ENCODE peak calls at places on chromosomes 16 and 17, in four cellular contexts. One of them, this sample, is unnamed.

GRCh38 chr17:5740937-5741336 is 156.6 kb upstream of the NLRP1 start:
- DNase-seq in H1: no peak
- DNase-seq in IMR-90: no peak
- DNase-seq in neuronal stem cell: no peak
- DNase-seq in this sample: peak

GRCh38 chr17:7841309-7841621 is 7.2 kb downstream of the KDM6B start:
- DNase-seq in neuronal stem cell: no peak
- DNase-seq in H1: no peak
- DNase-seq in IMR-90: no peak
- DNase-seq in this sample: no peak

GRCh38 chr16:49168146-49168545 is 113.5 kb downstream of the CBLN1 start:
- DNase-seq in H1: no peak
- DNase-seq in neuronal stem cell: no peak
- DNase-seq in IMR-90: no peak
- DNase-seq in this sample: no peak

GRCh38 chr17:17527534-17527933 is 31.3 kb upstream of the RASD1 start:
- DNase-seq in neuronal stem cell: no peak
- DNase-seq in IMR-90: no peak
- DNase-seq in H1: no peak
- DNase-seq in this sample: no peak

GRCh38 chr16:30437511-30438046 is 7.7 kb upstream of the DCTPP1 start:
- DNase-seq in IMR-90: no peak
- DNase-seq in neuronal stem cell: no peak
- DNase-seq in H1: no peak
- DNase-seq in this sample: no peak

GRCh38 chr17:37405955-37406634 is 541 bp downstream of the ACACA start:
- DNase-seq in H1: no peak
- DNase-seq in neuronal stem cell: no peak
- DNase-seq in IMR-90: no peak
- DNase-seq in this sample: no peak

GRCh38 chr17:48002208-48002919 is 31.5 kb downstream of the CDK5RAP3 start:
- DNase-seq in H1: no peak
- DNase-seq in neuronal stem cell: no peak
- DNase-seq in IMR-90: peak
- DNase-seq in this sample: no peak

GRCh38 chr16:48613061-48613957 is 3.3 kb upstream of the N4BP1 start:
- DNase-seq in neuronal stem cell: no peak
- DNase-seq in H1: no peak
- DNase-seq in IMR-90: peak
- DNase-seq in this sample: no peak

GRCh38 chr16:47731252-47731651 is 270.1 kb downstream of the PHKB start:
- DNase-seq in H1: no peak
- DNase-seq in neuronal stem cell: no peak
- DNase-seq in IMR-90: peak
- DNase-seq in this sample: no peak

GRCh38 chr17:80926601-80927250 is 64.9 kb upstream of the CHMP6 start:
- DNase-seq in H1: no peak
- DNase-seq in IMR-90: no peak
- DNase-seq in neuronal stem cell: no peak
- DNase-seq in this sample: no peak

GRCh38 chr16:31352344-31353115 is 2.4 kb upstream of the ITGAX start:
- DNase-seq in IMR-90: no peak
- DNase-seq in neuronal stem cell: no peak
- DNase-seq in H1: no peak
- DNase-seq in this sample: no peak

GRCh38 chr17:57582881-57583756 is 162.0 kb downstream of the CCDC182 start:
- DNase-seq in neuronal stem cell: no peak
- DNase-seq in H1: no peak
- DNase-seq in IMR-90: no peak
- DNase-seq in this sample: no peak

GRCh38 chr17:79391808-79392233 is 219.0 kb downstream of the RBFOX3 start:
- DNase-seq in neuronal stem cell: peak
- DNase-seq in IMR-90: peak
- DNase-seq in H1: peak
- DNase-seq in this sample: peak

GRCh38 chr17:933168-934083 is 46.1 kb downstream of the NXN start:
- DNase-seq in neuronal stem cell: no peak
- DNase-seq in H1: no peak
- DNase-seq in IMR-90: peak
- DNase-seq in this sample: peak

GRCh38 chr17:19390951-19391350 is 4.0 kb upstream of the MFAP4 start:
- DNase-seq in neuronal stem cell: no peak
- DNase-seq in IMR-90: no peak
- DNase-seq in H1: no peak
- DNase-seq in this sample: no peak
- H2AK5ac ChIP-seq in neuronal stem cell: no peak
- H2AK5ac ChIP-seq in IMR-90: no peak
- H2AK5ac ChIP-seq in H1: no peak
- H2AK5ac ChIP-seq in this sample: no peak

GRCh38 chr17:55930291-55930809 is 179.5 kb downstream of the PCTP start:
- DNase-seq in H1: no peak
- DNase-seq in neuronal stem cell: no peak
- DNase-seq in IMR-90: no peak
- DNase-seq in this sample: no peak
- H4K91ac ChIP-seq in H1: no peak
- H4K91ac ChIP-seq in neuronal stem cell: no peak
- H4K91ac ChIP-seq in IMR-90: no peak
- H4K91ac ChIP-seq in this sample: no peak

DNA sequence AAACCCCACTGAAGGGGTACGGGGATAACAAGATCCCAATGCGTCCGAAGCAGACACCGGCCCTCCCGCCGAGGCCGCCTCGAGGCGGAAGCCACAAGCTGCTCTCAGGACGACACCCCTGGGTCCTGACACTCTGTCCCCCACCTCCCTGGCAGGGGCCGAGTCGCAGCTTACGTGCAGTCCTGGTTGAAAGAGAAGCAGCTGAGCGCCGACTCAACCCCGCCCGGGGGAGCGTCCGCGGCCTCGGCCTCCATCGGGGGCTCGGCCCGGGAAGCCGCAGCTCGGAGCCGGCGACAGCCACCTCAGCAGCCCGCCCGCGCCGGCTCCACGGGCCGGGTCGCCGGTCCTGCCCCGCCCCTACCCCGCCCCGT is at the start of gene WIPI1:
- DNase-seq in neuronal stem cell: no peak
- DNase-seq in H1: peak
- DNase-seq in IMR-90: no peak
- DNase-seq in this sample: no peak
- H2AK5ac ChIP-seq in neuronal stem cell: peak
- H2AK5ac ChIP-seq in H1: no peak
- H2AK5ac ChIP-seq in IMR-90: peak
- H2AK5ac ChIP-seq in this sample: no peak

GRCh38 chr17:41918392-41919164 is at the start of gene ACLY:
- DNase-seq in H1: peak
- DNase-seq in neuronal stem cell: peak
- DNase-seq in IMR-90: peak
- DNase-seq in this sample: peak
- H4K91ac ChIP-seq in H1: peak
- H4K91ac ChIP-seq in neuronal stem cell: peak
- H4K91ac ChIP-seq in IMR-90: peak
- H4K91ac ChIP-seq in this sample: peak

DNA sequence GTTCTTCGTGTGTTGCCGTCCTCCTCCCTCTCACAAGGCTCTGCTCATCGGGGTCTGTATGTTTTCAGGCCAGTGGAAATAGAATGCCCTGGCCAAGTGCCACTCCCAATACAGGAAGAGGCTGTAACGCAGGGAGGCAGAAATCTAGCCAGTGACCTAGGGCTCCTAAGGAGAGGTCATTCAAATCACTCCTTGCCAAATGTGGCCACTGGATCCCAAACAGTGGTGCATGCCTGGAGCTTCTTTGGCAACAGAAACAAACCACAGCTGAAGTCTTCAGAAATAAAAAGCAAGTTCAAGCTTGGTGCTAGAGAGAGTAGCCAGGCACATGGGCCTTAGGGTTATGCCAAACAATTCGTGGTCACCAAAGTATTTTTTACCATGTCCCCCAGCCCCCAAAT is 66.1 kb downstream of the SMG6 start:
- DNase-seq in H1: no peak
- DNase-seq in neuronal stem cell: no peak
- DNase-seq in IMR-90: no peak
- DNase-seq in this sample: no peak
- H2AK5ac ChIP-seq in H1: no peak
- H2AK5ac ChIP-seq in neuronal stem cell: no peak
- H2AK5ac ChIP-seq in IMR-90: peak
- H2AK5ac ChIP-seq in this sample: no peak

GRCh38 chr17:19718613-19719364 is 2.4 kb upstream of the SLC47A2 start:
- DNase-seq in IMR-90: no peak
- DNase-seq in H1: peak
- DNase-seq in neuronal stem cell: no peak
- DNase-seq in this sample: peak
- H4K91ac ChIP-seq in IMR-90: no peak
- H4K91ac ChIP-seq in H1: no peak
- H4K91ac ChIP-seq in neuronal stem cell: peak
- H4K91ac ChIP-seq in this sample: no peak

GRCh38 chr16:69931631-69932030 is 19.5 kb upstream of the CLEC18A start:
- DNase-seq in IMR-90: no peak
- DNase-seq in H1: no peak
- DNase-seq in neuronal stem cell: no peak
- DNase-seq in this sample: no peak

GRCh38 chr16:69934044-69934443 is 17.1 kb upstream of the CLEC18A start:
- DNase-seq in neuronal stem cell: no peak
- DNase-seq in H1: no peak
- DNase-seq in IMR-90: no peak
- DNase-seq in this sample: no peak

GRCh38 chr16:69930117-69930776 is 20.9 kb upstream of the CLEC18A start:
- DNase-seq in H1: peak
- DNase-seq in IMR-90: peak
- DNase-seq in neuronal stem cell: peak
- DNase-seq in this sample: peak

GRCh38 chr16:69932691-69933392 is 18.3 kb upstream of the CLEC18A start:
- DNase-seq in H1: no peak
- DNase-seq in IMR-90: no peak
- DNase-seq in neuronal stem cell: no peak
- DNase-seq in this sample: no peak

DNA sequence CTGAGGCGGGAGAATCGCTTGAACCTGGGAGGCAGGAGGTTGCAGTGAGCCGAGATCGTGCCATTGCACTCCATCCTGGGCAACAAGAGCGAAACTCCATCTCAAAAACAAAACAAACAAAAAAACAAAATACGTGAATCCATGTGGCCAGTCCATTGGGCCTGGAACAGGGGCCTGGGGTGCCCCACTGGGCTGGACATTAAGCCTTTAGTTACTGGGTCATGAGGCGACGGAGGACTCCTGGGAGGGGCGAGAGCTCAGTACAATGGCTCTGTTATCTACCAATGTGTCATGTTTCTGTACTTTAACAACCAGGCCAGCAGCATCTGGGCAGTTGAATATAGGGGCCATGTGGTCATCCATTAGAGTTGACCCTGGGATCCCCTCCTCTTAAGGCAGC is 18.9 kb upstream of the CLEC18A start:
- DNase-seq in H1: no peak
- DNase-seq in IMR-90: no peak
- DNase-seq in neuronal stem cell: no peak
- DNase-seq in this sample: no peak
- H2AK5ac ChIP-seq in H1: no peak
- H2AK5ac ChIP-seq in IMR-90: no peak
- H2AK5ac ChIP-seq in neuronal stem cell: no peak
- H2AK5ac ChIP-seq in this sample: no peak